ENCODE peak calls at places on chromosomes 3 and 15, in nine cellular contexts. D is activated effector memory CD4-positive, alpha-beta T cell treated with Interleukin-2 at 50 U/mL for 16 hours; Y is stimulated activated CD4-positive, alpha-beta T cell treated with anti-CD3 and anti-CD28 coated beads, Interleukin-2, amount 100 ng/mL, for 48 hours; M is C1 segment of cervical spinal cord; J is HuH-7.5; U is activated CD4-positive, alpha-beta T cell treated with anti-CD3 and anti-CD28 coated beads, Interleukin-2, amount 50 U/mL, for 1 hour; Q is hepatic stellate cell; I is iPS-NIHi11; V is EL. G is an unnamed sample.

GRCh38 chr15:40247406-40247971 is 8.6 kb downstream of the PAK6 start:
- DNase-seq in J (no peak), U (no peak), Y (no peak), Q (no peak), M (no peak), D (no peak), I (no peak), V (no peak), G (no peak)

GRCh38 chr3:152455989-152456388 is 187.3 kb downstream of the MBNL1 start:
- DNase-seq in Q (no peak), I (no peak), U (no peak), D (no peak), M (no peak), V (no peak), J (no peak), Y (no peak), G (no peak)

GRCh38 chr3:147412917-147413711 is 3.9 kb downstream of the ZIC1 start:
- DNase-seq in U (no peak), M (no peak), J (no peak), D (no peak), Q (no peak), Y (no peak), V (no peak), I (no peak), G (no peak)

GRCh38 chr15:61908241-61908640 is 152.0 kb downstream of the VPS13C start:
- DNase-seq in I (no peak), J (no peak), D (no peak), Y (no peak), V (no peak), M (no peak), Q (no peak), U (no peak), G (no peak)

GRCh38 chr3:181919375-181919774 is 207.7 kb downstream of the SOX2 start:
- DNase-seq in V (no peak), I (no peak), Y (no peak), J (no peak), U (no peak), M (no peak), D (no peak), Q (no peak), G (no peak)

GRCh38 chr15:65981837-65982696 is 112.8 kb downstream of the RAB11A start:
- DNase-seq in Q (no peak), J (peak; percentile 52), U (peak; percentile 72), M (no peak), I (peak; percentile 96), V (no peak), D (peak; percentile 39), Y (no peak), G (peak; percentile 75)

GRCh38 chr15:100116416-100117190 is 225.2 kb downstream of the ADAMTS17 start:
- DNase-seq in U (no peak), I (no peak), Q (no peak), M (no peak), J (no peak), D (no peak), Y (no peak), V (no peak), G (no peak)

GRCh38 chr3:137020315-137020714 is 62.5 kb downstream of the IL20RB start:
- DNase-seq in M (no peak), V (no peak), D (no peak), J (no peak), U (no peak), Y (no peak), I (no peak), Q (no peak), G (no peak)

GRCh38 chr3:99683876-99684275 is 45.5 kb downstream of the COL8A1 start:
- DNase-seq in I (no peak), U (no peak), Q (no peak), D (no peak), Y (no peak), J (no peak), M (no peak), V (no peak), G (no peak)

GRCh38 chr3:15858547-15859506 is 61.0 kb upstream of the ANKRD28 start:
- DNase-seq in J (peak; percentile 86), I (peak; percentile 73), U (peak; percentile 61), D (peak; percentile 54), Y (peak; percentile 31), V (peak; percentile 11), Q (peak; percentile 5), M (no peak), G (peak; percentile 60)

GRCh38 chr3:197733042-197733441 is 3.7 kb downstream of the RUBCN start:
- DNase-seq in Y (no peak), D (no peak), I (no peak), Q (no peak), V (no peak), J (no peak), M (no peak), U (no peak), G (no peak)

GRCh38 chr3:40617084-40617483 is 92.3 kb downstream of the ZNF621 start:
- DNase-seq in M (no peak), U (no peak), V (no peak), D (no peak), Q (no peak), Y (no peak), I (no peak), J (no peak), G (no peak)

GRCh38 chr3:73213906-73214305 is 152.4 kb downstream of the EBLN2 start:
- DNase-seq in J (no peak), V (peak; percentile 13), U (no peak), D (no peak), Q (no peak), Y (no peak), M (no peak), I (no peak), G (no peak)

GRCh38 chr15:36914466-36914865 is 185.9 kb downstream of the MEIS2 start:
- DNase-seq in M (no peak), V (no peak), Y (no peak), I (no peak), Q (no peak), U (no peak), D (no peak), J (no peak), G (no peak)

GRCh38 chr3:105951043-105951442 is 82.2 kb upstream of the CBLB start:
- DNase-seq in V (no peak), J (no peak), D (no peak), Q (no peak), I (no peak), M (no peak), Y (no peak), U (no peak), G (no peak)

GRCh38 chr3:156489462-156489911 is 65.4 kb downstream of the SSR3 start:
- DNase-seq in J (no peak), D (no peak), U (no peak), I (no peak), Q (no peak), Y (no peak), V (peak; percentile 10), M (no peak), G (no peak)

GRCh38 chr3:179321585-179322322 is 1.1 kb upstream of the ZNF639 start:
- DNase-seq in U (no peak), D (no peak), Q (peak; percentile 55), Y (no peak), V (peak; percentile 64), J (peak; percentile 38), M (no peak), I (peak; percentile 35), G (no peak)

GRCh38 chr3:188122571-188123169 is 31.3 kb upstream of the LPP start:
- DNase-seq in V (no peak), Y (no peak), Q (no peak), I (no peak), J (no peak), M (no peak), U (no peak), D (no peak), G (no peak)

GRCh38 chr3:105444725-105445124 is 78.0 kb downstream of the ALCAM start:
- DNase-seq in Y (no peak), D (no peak), Q (peak; percentile 6), M (no peak), U (no peak), J (no peak), V (peak; percentile 52), I (no peak), G (no peak)

GRCh38 chr3:67529915-67530314 is 124.5 kb downstream of the SUCLG2 start:
- DNase-seq in M (no peak), Q (peak; percentile 11), Y (no peak), V (peak; percentile 41), I (no peak), U (no peak), D (no peak), J (no peak), G (no peak)

GRCh38 chr15:29570931-29571727 is 251.1 kb downstream of the TJP1 start:
- DNase-seq in D (no peak), I (peak; percentile 84), U (no peak), Y (no peak), Q (no peak), J (peak; percentile 40), M (no peak), V (no peak), G (no peak)

GRCh38 chr3:61809879-61810278 is 248.5 kb downstream of the PTPRG start:
- DNase-seq in M (no peak), Y (no peak), V (no peak), J (no peak), D (no peak), I (no peak), U (no peak), Q (no peak), G (no peak)

GRCh38 chr15:96327155-96327741 is 3.3 kb upstream of the NR2F2 start:
- DNase-seq in V (peak; percentile 89), U (no peak), Q (peak; percentile 74), M (no peak), Y (no peak), J (peak; percentile 87), D (no peak), I (no peak), G (no peak)